ENCODE peak calls at places on chromosomes 12 and 14, in six cellular contexts. One of them, this sample, is unnamed.

GRCh38 chr12:102964872-102965271 is 7.4 kb downstream of the ASCL1 start:
- DNase-seq in H1: peak; percentile 69
- DNase-seq in neuronal stem cell: no peak
- DNase-seq in H9: peak; percentile 79
- DNase-seq in IMR-90: no peak
- DNase-seq in trophoblast cell: no peak
- DNase-seq in this sample: no peak

GRCh38 chr12:107760207-107760816 is 625 bp downstream of the PRDM4 start:
- DNase-seq in H9: peak; percentile 65
- DNase-seq in IMR-90: peak; percentile 12
- DNase-seq in neuronal stem cell: peak; percentile 17
- DNase-seq in trophoblast cell: peak; percentile 18
- DNase-seq in H1: peak; percentile 67
- DNase-seq in this sample: peak; percentile 41

GRCh38 chr12:101552277-101552676 is 42.5 kb upstream of the MYBPC1 start:
- DNase-seq in H9: no peak
- DNase-seq in IMR-90: peak; percentile 65
- DNase-seq in neuronal stem cell: no peak
- DNase-seq in trophoblast cell: peak; percentile 92
- DNase-seq in H1: no peak
- DNase-seq in this sample: peak; percentile 65

GRCh38 chr14:101007765-101008164 is 104.2 kb upstream of the RTL1 start:
- DNase-seq in H9: no peak
- DNase-seq in IMR-90: no peak
- DNase-seq in trophoblast cell: no peak
- DNase-seq in neuronal stem cell: no peak
- DNase-seq in H1: peak; percentile 14
- DNase-seq in this sample: no peak

GRCh38 chr12:95169368-95169767 is 47.9 kb downstream of the FGD6 start:
- DNase-seq in H1: no peak
- DNase-seq in neuronal stem cell: no peak
- DNase-seq in IMR-90: peak; percentile 92
- DNase-seq in H9: no peak
- DNase-seq in trophoblast cell: peak; percentile 36
- DNase-seq in this sample: peak; percentile 85

GRCh38 chr12:30548203-30548602 is 147.5 kb downstream of the IPO8 start:
- DNase-seq in H9: no peak
- DNase-seq in IMR-90: no peak
- DNase-seq in trophoblast cell: no peak
- DNase-seq in H1: no peak
- DNase-seq in neuronal stem cell: no peak
- DNase-seq in this sample: no peak

GRCh38 chr14:91058017-91058675 is 2.3 kb downstream of the RPS6KA5 start:
- DNase-seq in IMR-90: no peak
- DNase-seq in H1: no peak
- DNase-seq in H9: no peak
- DNase-seq in neuronal stem cell: no peak
- DNase-seq in trophoblast cell: peak; percentile 75
- DNase-seq in this sample: peak; percentile 46

GRCh38 chr14:69910871-69911270 is 31.7 kb downstream of the SMOC1 start:
- DNase-seq in trophoblast cell: no peak
- DNase-seq in H9: no peak
- DNase-seq in neuronal stem cell: no peak
- DNase-seq in IMR-90: no peak
- DNase-seq in H1: no peak
- DNase-seq in this sample: no peak

GRCh38 chr12:124278389-124279101 is 16.3 kb upstream of the RFLNA start:
- DNase-seq in trophoblast cell: no peak
- DNase-seq in neuronal stem cell: no peak
- DNase-seq in H1: no peak
- DNase-seq in H9: no peak
- DNase-seq in IMR-90: no peak
- DNase-seq in this sample: no peak

DNA sequence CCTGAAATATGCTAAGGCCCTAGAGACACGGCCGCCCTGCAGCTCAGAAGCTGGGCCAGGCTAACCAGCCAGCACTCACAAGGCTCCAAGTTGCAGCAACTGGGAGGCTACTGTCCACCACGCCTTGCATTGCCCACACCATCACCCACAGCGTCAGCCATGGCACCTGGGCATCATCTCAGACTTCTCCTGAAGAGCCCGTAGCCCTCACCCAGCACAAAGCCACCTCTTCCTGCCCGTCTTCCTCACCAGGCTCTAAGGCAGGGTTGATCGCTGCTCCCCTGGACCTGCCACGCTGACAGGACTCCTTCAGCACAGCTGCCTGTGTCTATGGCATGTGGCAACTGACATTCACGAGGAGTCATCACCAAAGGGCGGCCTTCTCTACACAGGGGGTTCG is 38.1 kb downstream of the CDC42BPB start:
- DNase-seq in H9: no peak
- DNase-seq in H1: no peak
- DNase-seq in neuronal stem cell: no peak
- DNase-seq in trophoblast cell: no peak
- DNase-seq in IMR-90: no peak
- DNase-seq in this sample: no peak
- H3K79me1 ChIP-seq in H9: peaks cover 4% of the 10 kb centered on the region
- H3K79me1 ChIP-seq in H1: peaks cover 33% of the 10 kb centered on the region
- H3K79me1 ChIP-seq in neuronal stem cell: peaks cover 6% of the 10 kb centered on the region
- H3K79me1 ChIP-seq in trophoblast cell: no peaks in the 10 kb centered on the region
- H3K79me1 ChIP-seq in IMR-90: peaks cover 38% of the 10 kb centered on the region
- H3K79me1 ChIP-seq in this sample: peaks cover 3% of the 10 kb centered on the region

DNA sequence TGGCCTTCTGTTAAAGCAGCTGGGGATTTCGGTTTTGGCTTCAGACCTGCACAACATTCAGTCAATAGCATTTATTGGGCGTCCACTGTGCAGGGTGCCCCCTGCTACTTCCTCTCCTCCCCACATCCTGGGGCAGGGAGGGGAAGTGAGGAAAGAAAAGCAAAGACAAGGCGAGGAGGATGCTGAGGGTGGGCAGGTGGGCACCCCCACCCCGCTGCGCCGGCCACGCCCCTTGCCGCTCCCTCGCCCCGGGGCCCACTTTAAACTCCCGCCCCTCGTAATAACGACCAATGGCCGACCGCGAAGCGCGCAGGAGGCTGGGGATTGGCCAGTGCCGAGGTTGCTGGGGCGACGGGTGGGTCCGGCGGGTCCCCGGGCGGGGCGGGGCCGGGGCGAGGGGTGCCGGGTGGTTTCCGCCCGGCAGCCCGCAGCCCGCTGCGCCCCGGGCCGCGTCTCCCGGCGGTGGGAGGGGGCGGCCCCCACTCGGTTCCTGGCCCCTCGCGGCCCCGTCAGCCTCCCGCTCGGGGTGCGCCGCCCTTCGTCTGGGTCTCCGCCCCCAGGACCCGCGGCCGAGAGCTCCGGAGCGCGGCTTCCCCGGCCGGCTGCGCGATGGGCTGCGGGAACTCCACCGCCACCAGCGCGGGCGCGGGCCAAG is at the start of gene C12orf75:
- DNase-seq in H9: peak; percentile 93
- DNase-seq in IMR-90: peak; percentile 68
- DNase-seq in H1: peak; percentile 92
- DNase-seq in neuronal stem cell: peak; percentile 74
- DNase-seq in trophoblast cell: peak; percentile 64
- DNase-seq in this sample: peak; percentile 74
- H3K14ac ChIP-seq in H9: no peak within 1 kb of the TSS
- H3K14ac ChIP-seq in IMR-90: peak within 1 kb of the TSS; percentile 86
- H3K14ac ChIP-seq in H1: no peak within 1 kb of the TSS
- H3K14ac ChIP-seq in neuronal stem cell: no peak within 1 kb of the TSS
- H3K14ac ChIP-seq in trophoblast cell: peak within 1 kb of the TSS; percentile 81
- H3K14ac ChIP-seq in this sample: no peak within 1 kb of the TSS

GRCh38 chr12:88805286-88805685 is 225.0 kb upstream of the KITLG start:
- DNase-seq in H9: no peak
- DNase-seq in neuronal stem cell: no peak
- DNase-seq in H1: no peak
- DNase-seq in IMR-90: peak; percentile 9
- DNase-seq in trophoblast cell: peak; percentile 57
- DNase-seq in this sample: no peak
- H4K8ac ChIP-seq in H9: no peak overlapping the region
- H4K8ac ChIP-seq in neuronal stem cell: no peak overlapping the region
- H4K8ac ChIP-seq in H1: no peak overlapping the region
- H4K8ac ChIP-seq in IMR-90: no peak overlapping the region
- H4K8ac ChIP-seq in trophoblast cell: no peak overlapping the region
- H4K8ac ChIP-seq in this sample: no peak overlapping the region

GRCh38 chr14:37452323-37452722 is 142.7 kb downstream of the FOXA1 start:
- DNase-seq in neuronal stem cell: no peak
- DNase-seq in H1: no peak
- DNase-seq in trophoblast cell: no peak
- DNase-seq in H9: no peak
- DNase-seq in IMR-90: no peak
- DNase-seq in this sample: no peak

GRCh38 chr14:37457334-37457733 is 137.7 kb downstream of the FOXA1 start:
- DNase-seq in trophoblast cell: no peak
- DNase-seq in neuronal stem cell: no peak
- DNase-seq in H1: no peak
- DNase-seq in H9: no peak
- DNase-seq in IMR-90: no peak
- DNase-seq in this sample: no peak

DNA sequence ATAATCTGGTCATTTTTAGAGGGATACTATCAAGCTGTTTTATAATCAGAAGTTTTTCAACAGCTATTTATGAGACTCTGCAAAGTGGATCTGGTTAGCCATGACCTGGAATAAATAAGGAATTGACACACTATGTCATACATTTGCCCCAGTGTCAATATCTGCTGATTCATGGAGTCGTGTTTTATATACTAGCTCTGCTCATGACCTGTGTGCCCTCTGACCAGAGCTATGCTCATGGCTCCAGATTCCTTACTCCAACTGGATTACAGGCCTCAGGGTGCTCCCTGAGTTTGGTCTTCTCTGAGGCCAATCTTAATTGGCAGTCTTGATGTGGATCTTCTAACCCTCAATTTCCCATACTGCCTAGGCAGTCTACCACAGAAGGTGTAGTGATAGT is 141.1 kb downstream of the FOXA1 start:
- DNase-seq in H9: no peak
- DNase-seq in IMR-90: no peak
- DNase-seq in H1: no peak
- DNase-seq in trophoblast cell: no peak
- DNase-seq in neuronal stem cell: no peak
- DNase-seq in this sample: no peak
- H3K79me1 ChIP-seq in H9: no peaks in the 10 kb centered on the region
- H3K79me1 ChIP-seq in IMR-90: no peaks in the 10 kb centered on the region
- H3K79me1 ChIP-seq in H1: no peaks in the 10 kb centered on the region
- H3K79me1 ChIP-seq in trophoblast cell: no peaks in the 10 kb centered on the region
- H3K79me1 ChIP-seq in neuronal stem cell: no peaks in the 10 kb centered on the region
- H3K79me1 ChIP-seq in this sample: no peaks in the 10 kb centered on the region

This sample was measured in mesenchymal stem cell.